ENCODE peak calls at places on chromosomes 11 and 22, in ten cellular contexts. I is esophagus squamous epithelium, V is PC-3, X is cardiac muscle cell, U is spleen, W is WERI-Rb-1, P is fibroblast of pulmonary artery, B is AG04450, D is Peyer's patch, J is astrocyte of the cerebellum. L is an unnamed sample.

GRCh38 chr11:10366568-10367331 is 61.9 kb downstream of the ADM start:
- DNase-seq in I (peak), V (peak), X (peak), U (peak), W (peak), P (peak), B (peak), D (peak), J (peak), L (peak)

GRCh38 chr11:132056689-132057088 is 686.3 kb downstream of the NTM start:
- DNase-seq in I (no peak), V (no peak), X (no peak), U (no peak), W (no peak), P (peak), B (peak), D (no peak), J (peak), L (peak)

GRCh38 chr11:60377737-60378136 is 595 bp upstream of the MS4A7 start:
- DNase-seq in I (no peak), V (peak), X (no peak), U (peak), W (no peak), P (no peak), B (no peak), D (no peak), J (no peak), L (no peak)

GRCh38 chr11:17967661-17968060 is 45.2 kb downstream of the SERGEF start:
- DNase-seq in I (no peak), V (no peak), X (no peak), U (no peak), W (no peak), P (no peak), B (no peak), D (no peak), J (no peak), L (no peak)

GRCh38 chr22:37165940-37166674 is 16.4 kb upstream of the IL2RB start:
- DNase-seq in I (no peak), V (no peak), X (no peak), U (peak), W (no peak), P (no peak), B (no peak), D (no peak), J (no peak), L (no peak)

GRCh38 chr22:49657275-49657973 is 170.2 kb downstream of the BRD1 start:
- DNase-seq in I (peak), V (no peak), X (no peak), U (peak), W (no peak), P (no peak), B (no peak), D (peak), J (no peak), L (no peak)

GRCh38 chr11:65392899-65393298 is 6.5 kb downstream of the FRMD8 start:
- DNase-seq in I (no peak), V (no peak), X (no peak), U (no peak), W (no peak), P (no peak), B (no peak), D (no peak), J (no peak), L (no peak)

GRCh38 chr11:134978388-134979088 is 566.5 kb upstream of the B3GAT1 start:
- DNase-seq in I (no peak), V (no peak), X (no peak), U (no peak), W (no peak), P (no peak), B (no peak), D (no peak), J (no peak), L (no peak)

GRCh38 chr11:59201376-59201775 is 11.4 kb downstream of the MPEG1 start:
- DNase-seq in I (no peak), V (peak), X (no peak), U (no peak), W (no peak), P (no peak), B (no peak), D (no peak), J (no peak), L (no peak)

GRCh38 chr11:134288486-134288885 is 12.3 kb downstream of the GLB1L3 start:
- DNase-seq in I (no peak), V (no peak), X (no peak), U (no peak), W (no peak), P (no peak), B (no peak), D (no peak), J (no peak), L (no peak)

GRCh38 chr22:29205598-29206371 is at the start of gene EMID1:
- DNase-seq in I (no peak), V (peak), X (peak), U (peak), W (peak), P (peak), B (no peak), D (no peak), J (no peak), L (peak)

GRCh38 chr11:64722141-64723050 is 601 bp downstream of the NRXN2 start:
- DNase-seq in I (no peak), V (no peak), X (no peak), U (peak), W (no peak), P (no peak), B (no peak), D (no peak), J (no peak), L (no peak)

GRCh38 chr22:29621761-29622526 is 18.5 kb downstream of the NF2 start:
- DNase-seq in I (no peak), V (peak), X (no peak), U (no peak), W (no peak), P (peak), B (peak), D (no peak), J (peak), L (peak)

GRCh38 chr22:48803993-48804810 is 1023.5 kb downstream of the BRD1 start:
- DNase-seq in I (no peak), V (no peak), X (no peak), U (peak), W (no peak), P (no peak), B (no peak), D (no peak), J (no peak), L (no peak)

GRCh38 chr11:61339490-61339878 is 6.5 kb downstream of the TKFC start:
- DNase-seq in I (no peak), V (no peak), X (no peak), U (no peak), W (no peak), P (no peak), B (no peak), D (no peak), J (no peak), L (no peak)

GRCh38 chr22:23500508-23501208 is 79.4 kb downstream of the IGLL1 start:
- DNase-seq in I (no peak), V (no peak), X (peak), U (no peak), W (peak), P (no peak), B (no peak), D (no peak), J (no peak), L (no peak)

GRCh38 chr22:17190702-17191101 is 28.5 kb downstream of the ADA2 start:
- DNase-seq in I (no peak), V (no peak), X (peak), U (no peak), W (no peak), P (no peak), B (no peak), D (no peak), J (no peak), L (no peak)

GRCh38 chr11:104668797-104669463 is 229.3 kb downstream of the CASP12 start:
- DNase-seq in I (no peak), V (peak), X (no peak), U (no peak), W (no peak), P (peak), B (peak), D (no peak), J (peak), L (peak)

GRCh38 chr22:22156716-22157499 is 87.7 kb upstream of the VPREB1 start:
- DNase-seq in I (no peak), V (peak), X (peak), U (peak), W (peak), P (peak), B (peak), D (no peak), J (peak), L (peak)

GRCh38 chr11:93936416-93936815 is 84.7 kb upstream of the HEPHL1 start:
- DNase-seq in I (no peak), V (peak), X (no peak), U (no peak), W (peak), P (no peak), B (no peak), D (no peak), J (no peak), L (no peak)

GRCh38 chr11:65430406-65431217 is 8.0 kb downstream of the NEAT1 start:
- DNase-seq in I (no peak), V (peak), X (no peak), U (no peak), W (no peak), P (peak), B (no peak), D (no peak), J (no peak), L (peak)

GRCh38 chr11:46352063-46352841 is 5.0 kb downstream of the DGKZ start:
- DNase-seq in I (no peak), V (peak), X (peak), U (peak), W (peak), P (peak), B (no peak), D (no peak), J (no peak), L (no peak)

GRCh38 chr11:32586576-32587190 is 3.1 kb downstream of the EIF3M start:
- DNase-seq in I (no peak), V (peak), X (peak), U (no peak), W (peak), P (peak), B (no peak), D (no peak), J (no peak), L (peak)

GRCh38 chr11:130533113-130533803 is 84.8 kb downstream of the ADAMTS15 start:
- DNase-seq in I (no peak), V (no peak), X (peak), U (no peak), W (no peak), P (no peak), B (no peak), D (no peak), J (no peak), L (no peak)

GRCh38 chr11:128316541-128317206 is 270.7 kb downstream of the ETS1 start:
- DNase-seq in I (no peak), V (no peak), X (no peak), U (no peak), W (no peak), P (no peak), B (no peak), D (no peak), J (no peak), L (peak)

GRCh38 chr11:27040302-27041115 is at the start of gene BBOX1:
- DNase-seq in I (no peak), V (no peak), X (no peak), U (no peak), W (no peak), P (peak), B (no peak), D (no peak), J (no peak), L (no peak)

GRCh38 chr11:130634981-130635473 is 186.6 kb downstream of the ADAMTS15 start:
- DNase-seq in I (no peak), V (peak), X (no peak), U (no peak), W (no peak), P (peak), B (no peak), D (no peak), J (peak), L (no peak)

GRCh38 chr11:60948251-60948650 is 3.7 kb downstream of the SLC15A3 start:
- DNase-seq in I (no peak), V (no peak), X (no peak), U (no peak), W (no peak), P (no peak), B (no peak), D (no peak), J (no peak), L (no peak)

GRCh38 chr11:62771144-62772021 is at the start of gene TAF6L:
- DNase-seq in I (peak), V (peak), X (peak), U (peak), W (peak), P (peak), B (peak), D (peak), J (peak), L (peak)

GRCh38 chr11:16154715-16155396 is 201.5 kb downstream of the SOX6 start:
- DNase-seq in I (no peak), V (peak), X (no peak), U (no peak), W (no peak), P (peak), B (no peak), D (no peak), J (no peak), L (no peak)

GRCh38 chr11:128884703-128885338 is 6.3 kb upstream of the KCNJ5 start:
- DNase-seq in I (no peak), V (peak), X (peak), U (no peak), W (peak), P (peak), B (peak), D (no peak), J (peak), L (peak)

GRCh38 chr11:116276051-116277044 is 496.4 kb downstream of the BUD13 start:
- DNase-seq in I (no peak), V (peak), X (peak), U (peak), W (peak), P (peak), B (peak), D (peak), J (peak), L (peak)

GRCh38 chr22:46761017-46761416 is 1.4 kb upstream of the TBC1D22A start:
- DNase-seq in I (no peak), V (no peak), X (no peak), U (peak), W (peak), P (no peak), B (no peak), D (no peak), J (no peak), L (no peak)

GRCh38 chr22:30869996-30870395 is 98.6 kb downstream of the MORC2 start:
- DNase-seq in I (no peak), V (no peak), X (no peak), U (peak), W (no peak), P (no peak), B (no peak), D (no peak), J (no peak), L (no peak)

DNA sequence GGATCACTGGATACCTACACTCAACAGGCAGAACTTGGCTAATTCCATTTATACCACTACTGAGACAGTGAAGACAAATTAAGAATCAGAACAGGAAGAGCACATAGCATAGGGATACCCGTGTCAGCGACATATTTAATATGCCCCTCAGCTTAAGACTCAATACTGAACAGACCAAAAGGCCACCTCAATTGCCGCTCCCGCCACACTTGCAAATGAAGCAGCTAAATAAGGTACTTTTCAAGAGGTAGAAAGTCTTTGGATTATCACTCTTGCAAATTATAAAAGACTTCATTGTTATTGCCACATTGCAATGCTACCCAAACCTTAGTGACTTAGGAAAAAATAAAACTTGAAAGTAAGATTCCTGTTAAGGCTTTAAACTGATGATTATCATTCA is 3.1 kb downstream of the DDX17 start:
- DNase-seq in I (no peak), V (no peak), X (no peak), U (no peak), W (no peak), P (no peak), B (no peak), D (no peak), J (no peak), L (no peak)
- H3K4me3 ChIP-seq in I (peak), V (peak), X (peak), U (no peak), W (no peak), P (peak), B (peak), D (peak), J (peak), L (peak)

DNA sequence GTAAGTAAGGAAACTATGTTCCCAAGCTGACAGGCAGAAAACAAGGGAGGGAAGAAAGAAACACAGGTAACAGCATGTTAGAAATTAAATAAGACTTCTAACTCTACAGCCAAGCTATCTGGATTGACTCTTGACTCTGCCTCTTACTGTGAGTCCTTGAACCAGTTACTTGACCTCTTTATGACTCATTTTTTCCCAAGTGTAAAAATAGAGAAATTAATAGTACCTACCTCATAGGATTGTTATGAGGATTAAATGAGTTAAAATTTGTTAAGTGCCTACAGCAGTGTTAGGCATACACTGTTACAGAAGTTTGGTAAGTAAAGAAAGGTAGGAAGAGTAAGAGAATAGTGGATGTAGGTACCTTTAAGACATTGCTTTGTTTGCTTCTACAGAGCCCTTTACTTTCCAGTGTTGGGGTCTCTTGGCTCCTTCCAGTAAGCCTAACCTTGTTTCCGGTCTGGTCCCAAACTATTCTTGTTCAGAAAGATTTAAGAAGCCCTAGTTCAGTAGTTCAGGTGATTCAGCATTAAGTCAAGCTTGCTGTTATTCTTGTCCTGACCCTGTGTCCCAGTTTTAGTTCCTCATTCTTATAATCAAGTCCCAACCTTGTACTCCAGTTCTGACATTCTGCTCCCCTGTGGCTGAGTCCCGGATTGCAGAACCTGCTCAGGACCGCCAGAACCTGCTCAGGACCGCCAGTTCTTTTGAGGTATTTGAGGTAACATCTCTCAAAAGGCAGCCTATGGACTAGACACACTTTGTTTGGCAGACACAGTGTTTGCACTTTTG is 963.4 kb upstream of the CCDC90B start:
- DNase-seq in I (no peak), V (no peak), X (no peak), U (no peak), W (no peak), P (no peak), B (no peak), D (no peak), J (no peak), L (no peak)
- TF ChIP-seq CTCF in I (no peak), V (no peak), X (no peak), U (no peak), W (no peak), P (no peak), B (no peak), D (no peak), J (no peak), L (no peak)

DNA sequence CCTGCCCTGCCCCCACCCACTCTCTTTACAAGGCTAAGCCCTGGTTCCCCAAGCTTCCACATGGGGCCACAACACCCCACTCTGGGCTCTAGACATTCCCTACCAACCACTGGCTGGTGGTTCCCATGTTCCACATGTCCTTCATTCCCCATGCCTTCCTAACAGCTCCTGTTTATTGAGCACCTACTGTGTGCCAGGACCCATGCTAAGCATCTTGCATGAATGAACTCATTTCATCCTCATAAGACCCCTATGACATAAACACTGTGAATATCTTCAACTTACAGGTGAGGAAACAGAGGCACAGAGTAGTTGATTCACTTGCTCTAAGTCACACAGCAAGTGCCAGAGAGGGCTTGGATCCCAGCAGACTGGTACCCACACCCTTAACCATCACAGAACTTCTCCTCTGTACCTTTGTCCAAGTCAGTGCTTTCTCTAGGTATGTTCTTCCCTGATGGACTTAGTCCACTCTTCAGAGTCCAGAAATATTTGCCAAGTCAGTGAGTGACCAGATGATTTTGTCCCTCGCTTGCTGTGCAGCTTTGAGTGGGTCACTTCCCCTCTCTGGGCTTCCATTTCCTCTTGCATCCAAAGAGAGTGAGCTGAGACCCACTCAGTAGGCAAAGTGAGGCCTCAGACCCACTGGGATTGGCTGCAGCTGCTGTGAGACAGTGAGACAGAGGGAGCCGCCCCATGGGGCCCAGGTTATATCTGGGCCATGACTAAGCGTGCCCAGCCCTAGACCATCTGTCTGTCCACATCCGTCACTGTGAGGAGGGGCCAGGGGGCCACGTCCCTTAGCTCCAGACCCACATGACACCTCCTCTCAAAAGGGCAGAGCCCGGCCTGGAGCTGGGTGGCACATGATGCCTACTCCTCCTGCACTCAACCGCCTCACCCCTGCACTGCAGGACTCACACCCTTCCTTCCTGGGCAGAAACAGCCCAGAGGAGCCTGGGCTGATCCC is 132.4 kb downstream of the MN1 start:
- DNase-seq in I (no peak), V (peak), X (peak), U (peak), W (peak), P (peak), B (no peak), D (peak), J (no peak), L (peak)
- H3K4me3 ChIP-seq in I (no peak), V (no peak), X (no peak), U (no peak), W (no peak), P (no peak), B (no peak), D (no peak), J (no peak), L (no peak)

GRCh38 chr11:44658451-44658850 is 68.3 kb upstream of the TSPAN18 start:
- DNase-seq in I (no peak), V (peak), X (peak), U (no peak), W (peak), P (peak), B (no peak), D (no peak), J (no peak), L (peak)
- TF ChIP-seq CTCF in I (no peak), V (peak), X (peak), U (peak), W (peak), P (peak), B (peak), D (peak), J (peak), L (peak)